ENCODE peak calls at places on chromosomes 5 and 9, in ten cellular contexts. One of them, this sample, is unnamed.

GRCh38 chr5:66494437-66494836 is 101.8 kb upstream of the MAST4 start:
- DNase-seq in kidney glomerular epithelial cell: no peak
- DNase-seq in neural crest cell: no peak
- DNase-seq in T-helper 1 cell: no peak
- DNase-seq in small intestine: no peak
- DNase-seq in fibroblast of the aortic adventitia: no peak
- DNase-seq in ovary: no peak
- DNase-seq in sciatic nerve: no peak
- DNase-seq in kidney tubule cell: no peak
- DNase-seq in activated CD8-positive, alpha-beta memory T cell treated with anti-CD3 and anti-CD28 coated beads, Interleukin-2, amount 10 ng/mL, durations not matched to agents 7 days and 5 days: no peak
- DNase-seq in this sample: no peak

GRCh38 chr5:167678457-167678856 is 613.0 kb upstream of the WWC1 start:
- DNase-seq in kidney glomerular epithelial cell: no peak
- DNase-seq in neural crest cell: no peak
- DNase-seq in T-helper 1 cell: no peak
- DNase-seq in small intestine: no peak
- DNase-seq in fibroblast of the aortic adventitia: no peak
- DNase-seq in ovary: no peak
- DNase-seq in sciatic nerve: no peak
- DNase-seq in kidney tubule cell: peak
- DNase-seq in activated CD8-positive, alpha-beta memory T cell treated with anti-CD3 and anti-CD28 coated beads, Interleukin-2, amount 10 ng/mL, durations not matched to agents 7 days and 5 days: no peak
- DNase-seq in this sample: no peak

GRCh38 chr9:96453625-96454024 is 3.7 kb downstream of the HABP4 start:
- DNase-seq in kidney glomerular epithelial cell: no peak
- DNase-seq in neural crest cell: no peak
- DNase-seq in T-helper 1 cell: no peak
- DNase-seq in small intestine: peak
- DNase-seq in fibroblast of the aortic adventitia: peak
- DNase-seq in ovary: no peak
- DNase-seq in sciatic nerve: no peak
- DNase-seq in kidney tubule cell: peak
- DNase-seq in activated CD8-positive, alpha-beta memory T cell treated with anti-CD3 and anti-CD28 coated beads, Interleukin-2, amount 10 ng/mL, durations not matched to agents 7 days and 5 days: no peak
- DNase-seq in this sample: peak

GRCh38 chr9:124779368-124780059 is 2.6 kb downstream of the OLFML2A start:
- DNase-seq in kidney glomerular epithelial cell: peak
- DNase-seq in neural crest cell: no peak
- DNase-seq in T-helper 1 cell: no peak
- DNase-seq in small intestine: no peak
- DNase-seq in fibroblast of the aortic adventitia: peak
- DNase-seq in ovary: peak
- DNase-seq in sciatic nerve: peak
- DNase-seq in kidney tubule cell: peak
- DNase-seq in activated CD8-positive, alpha-beta memory T cell treated with anti-CD3 and anti-CD28 coated beads, Interleukin-2, amount 10 ng/mL, durations not matched to agents 7 days and 5 days: peak
- DNase-seq in this sample: no peak

GRCh38 chr5:38745836-38746732 is 99.7 kb upstream of the OSMR start:
- DNase-seq in kidney glomerular epithelial cell: no peak
- DNase-seq in neural crest cell: no peak
- DNase-seq in T-helper 1 cell: no peak
- DNase-seq in small intestine: no peak
- DNase-seq in fibroblast of the aortic adventitia: no peak
- DNase-seq in ovary: no peak
- DNase-seq in sciatic nerve: no peak
- DNase-seq in kidney tubule cell: no peak
- DNase-seq in activated CD8-positive, alpha-beta memory T cell treated with anti-CD3 and anti-CD28 coated beads, Interleukin-2, amount 10 ng/mL, durations not matched to agents 7 days and 5 days: no peak
- DNase-seq in this sample: peak

GRCh38 chr5:169847519-169847918 is 132.8 kb downstream of the INSYN2B start:
- DNase-seq in kidney glomerular epithelial cell: no peak
- DNase-seq in neural crest cell: no peak
- DNase-seq in T-helper 1 cell: no peak
- DNase-seq in small intestine: no peak
- DNase-seq in fibroblast of the aortic adventitia: peak
- DNase-seq in ovary: no peak
- DNase-seq in sciatic nerve: no peak
- DNase-seq in kidney tubule cell: no peak
- DNase-seq in activated CD8-positive, alpha-beta memory T cell treated with anti-CD3 and anti-CD28 coated beads, Interleukin-2, amount 10 ng/mL, durations not matched to agents 7 days and 5 days: no peak
- DNase-seq in this sample: no peak

GRCh38 chr9:96122756-96123155 is 179.2 kb downstream of the HSD17B3 start:
- DNase-seq in kidney glomerular epithelial cell: peak
- DNase-seq in neural crest cell: no peak
- DNase-seq in T-helper 1 cell: no peak
- DNase-seq in small intestine: no peak
- DNase-seq in fibroblast of the aortic adventitia: peak
- DNase-seq in ovary: no peak
- DNase-seq in sciatic nerve: no peak
- DNase-seq in kidney tubule cell: peak
- DNase-seq in activated CD8-positive, alpha-beta memory T cell treated with anti-CD3 and anti-CD28 coated beads, Interleukin-2, amount 10 ng/mL, durations not matched to agents 7 days and 5 days: no peak
- DNase-seq in this sample: no peak

GRCh38 chr9:110008663-110009062 is 199.3 kb downstream of the C9orf152 start:
- DNase-seq in kidney glomerular epithelial cell: no peak
- DNase-seq in neural crest cell: no peak
- DNase-seq in T-helper 1 cell: no peak
- DNase-seq in small intestine: no peak
- DNase-seq in fibroblast of the aortic adventitia: no peak
- DNase-seq in ovary: no peak
- DNase-seq in sciatic nerve: no peak
- DNase-seq in kidney tubule cell: no peak
- DNase-seq in activated CD8-positive, alpha-beta memory T cell treated with anti-CD3 and anti-CD28 coated beads, Interleukin-2, amount 10 ng/mL, durations not matched to agents 7 days and 5 days: no peak
- DNase-seq in this sample: no peak

GRCh38 chr5:91956738-91957137 is 573.6 kb upstream of the ARRDC3 start:
- DNase-seq in kidney glomerular epithelial cell: no peak
- DNase-seq in neural crest cell: no peak
- DNase-seq in T-helper 1 cell: no peak
- DNase-seq in small intestine: no peak
- DNase-seq in fibroblast of the aortic adventitia: no peak
- DNase-seq in ovary: no peak
- DNase-seq in sciatic nerve: no peak
- DNase-seq in kidney tubule cell: no peak
- DNase-seq in activated CD8-positive, alpha-beta memory T cell treated with anti-CD3 and anti-CD28 coated beads, Interleukin-2, amount 10 ng/mL, durations not matched to agents 7 days and 5 days: no peak
- DNase-seq in this sample: no peak

GRCh38 chr5:61673007-61673735 is 341.1 kb downstream of the ZSWIM6 start:
- DNase-seq in kidney glomerular epithelial cell: peak
- DNase-seq in neural crest cell: no peak
- DNase-seq in T-helper 1 cell: no peak
- DNase-seq in small intestine: peak
- DNase-seq in fibroblast of the aortic adventitia: peak
- DNase-seq in ovary: no peak
- DNase-seq in sciatic nerve: no peak
- DNase-seq in kidney tubule cell: peak
- DNase-seq in activated CD8-positive, alpha-beta memory T cell treated with anti-CD3 and anti-CD28 coated beads, Interleukin-2, amount 10 ng/mL, durations not matched to agents 7 days and 5 days: no peak
- DNase-seq in this sample: no peak

GRCh38 chr5:142104491-142104890 is 4.1 kb upstream of the NDFIP1 start:
- DNase-seq in kidney glomerular epithelial cell: no peak
- DNase-seq in neural crest cell: no peak
- DNase-seq in T-helper 1 cell: peak
- DNase-seq in small intestine: peak
- DNase-seq in fibroblast of the aortic adventitia: no peak
- DNase-seq in ovary: no peak
- DNase-seq in sciatic nerve: no peak
- DNase-seq in kidney tubule cell: no peak
- DNase-seq in activated CD8-positive, alpha-beta memory T cell treated with anti-CD3 and anti-CD28 coated beads, Interleukin-2, amount 10 ng/mL, durations not matched to agents 7 days and 5 days: peak
- DNase-seq in this sample: no peak

GRCh38 chr5:39998518-39998917 is 573.7 kb upstream of the DAB2 start:
- DNase-seq in kidney glomerular epithelial cell: no peak
- DNase-seq in neural crest cell: no peak
- DNase-seq in T-helper 1 cell: no peak
- DNase-seq in small intestine: no peak
- DNase-seq in fibroblast of the aortic adventitia: no peak
- DNase-seq in ovary: no peak
- DNase-seq in sciatic nerve: no peak
- DNase-seq in kidney tubule cell: no peak
- DNase-seq in activated CD8-positive, alpha-beta memory T cell treated with anti-CD3 and anti-CD28 coated beads, Interleukin-2, amount 10 ng/mL, durations not matched to agents 7 days and 5 days: no peak
- DNase-seq in this sample: no peak

GRCh38 chr9:99779277-99779676 is 42.4 kb upstream of the NR4A3 start:
- DNase-seq in kidney glomerular epithelial cell: no peak
- DNase-seq in neural crest cell: no peak
- DNase-seq in T-helper 1 cell: no peak
- DNase-seq in small intestine: no peak
- DNase-seq in fibroblast of the aortic adventitia: no peak
- DNase-seq in ovary: no peak
- DNase-seq in sciatic nerve: no peak
- DNase-seq in kidney tubule cell: no peak
- DNase-seq in activated CD8-positive, alpha-beta memory T cell treated with anti-CD3 and anti-CD28 coated beads, Interleukin-2, amount 10 ng/mL, durations not matched to agents 7 days and 5 days: no peak
- DNase-seq in this sample: no peak

GRCh38 chr5:131068893-131069643 is 96.0 kb downstream of the HINT1 start:
- DNase-seq in kidney glomerular epithelial cell: no peak
- DNase-seq in neural crest cell: no peak
- DNase-seq in T-helper 1 cell: peak
- DNase-seq in small intestine: peak
- DNase-seq in fibroblast of the aortic adventitia: no peak
- DNase-seq in ovary: no peak
- DNase-seq in sciatic nerve: no peak
- DNase-seq in kidney tubule cell: no peak
- DNase-seq in activated CD8-positive, alpha-beta memory T cell treated with anti-CD3 and anti-CD28 coated beads, Interleukin-2, amount 10 ng/mL, durations not matched to agents 7 days and 5 days: peak
- DNase-seq in this sample: peak

GRCh38 chr5:158877124-158877581 is 222.6 kb downstream of the EBF1 start:
- DNase-seq in kidney glomerular epithelial cell: no peak
- DNase-seq in neural crest cell: no peak
- DNase-seq in T-helper 1 cell: no peak
- DNase-seq in small intestine: no peak
- DNase-seq in fibroblast of the aortic adventitia: peak
- DNase-seq in ovary: no peak
- DNase-seq in sciatic nerve: no peak
- DNase-seq in kidney tubule cell: no peak
- DNase-seq in activated CD8-positive, alpha-beta memory T cell treated with anti-CD3 and anti-CD28 coated beads, Interleukin-2, amount 10 ng/mL, durations not matched to agents 7 days and 5 days: no peak
- DNase-seq in this sample: no peak

GRCh38 chr9:61673664-61674381 is 484.0 kb downstream of the SPATA31A7 start:
- DNase-seq in kidney glomerular epithelial cell: no peak
- DNase-seq in neural crest cell: no peak
- DNase-seq in T-helper 1 cell: no peak
- DNase-seq in small intestine: no peak
- DNase-seq in fibroblast of the aortic adventitia: no peak
- DNase-seq in ovary: no peak
- DNase-seq in sciatic nerve: peak
- DNase-seq in kidney tubule cell: no peak
- DNase-seq in activated CD8-positive, alpha-beta memory T cell treated with anti-CD3 and anti-CD28 coated beads, Interleukin-2, amount 10 ng/mL, durations not matched to agents 7 days and 5 days: no peak
- DNase-seq in this sample: no peak

GRCh38 chr5:107671742-107672211 is 1.0 kb upstream of the EFNA5 start:
- DNase-seq in kidney glomerular epithelial cell: peak
- DNase-seq in neural crest cell: peak
- DNase-seq in T-helper 1 cell: no peak
- DNase-seq in small intestine: peak
- DNase-seq in fibroblast of the aortic adventitia: peak
- DNase-seq in ovary: no peak
- DNase-seq in sciatic nerve: peak
- DNase-seq in kidney tubule cell: peak
- DNase-seq in activated CD8-positive, alpha-beta memory T cell treated with anti-CD3 and anti-CD28 coated beads, Interleukin-2, amount 10 ng/mL, durations not matched to agents 7 days and 5 days: no peak
- DNase-seq in this sample: no peak

GRCh38 chr9:76741524-76741923 is 22.7 kb upstream of the PCA3 start:
- DNase-seq in kidney glomerular epithelial cell: no peak
- DNase-seq in neural crest cell: no peak
- DNase-seq in T-helper 1 cell: no peak
- DNase-seq in small intestine: no peak
- DNase-seq in fibroblast of the aortic adventitia: no peak
- DNase-seq in ovary: no peak
- DNase-seq in sciatic nerve: no peak
- DNase-seq in kidney tubule cell: no peak
- DNase-seq in activated CD8-positive, alpha-beta memory T cell treated with anti-CD3 and anti-CD28 coated beads, Interleukin-2, amount 10 ng/mL, durations not matched to agents 7 days and 5 days: no peak
- DNase-seq in this sample: no peak

GRCh38 chr9:71795097-71795807 is 26.9 kb upstream of the CEMIP2 start:
- DNase-seq in kidney glomerular epithelial cell: peak
- DNase-seq in neural crest cell: no peak
- DNase-seq in T-helper 1 cell: no peak
- DNase-seq in small intestine: peak
- DNase-seq in fibroblast of the aortic adventitia: no peak
- DNase-seq in ovary: no peak
- DNase-seq in sciatic nerve: no peak
- DNase-seq in kidney tubule cell: peak
- DNase-seq in activated CD8-positive, alpha-beta memory T cell treated with anti-CD3 and anti-CD28 coated beads, Interleukin-2, amount 10 ng/mL, durations not matched to agents 7 days and 5 days: no peak
- DNase-seq in this sample: no peak

GRCh38 chr5:44332360-44332971 is 56.8 kb downstream of the FGF10 start:
- DNase-seq in kidney glomerular epithelial cell: peak
- DNase-seq in neural crest cell: no peak
- DNase-seq in T-helper 1 cell: no peak
- DNase-seq in small intestine: no peak
- DNase-seq in fibroblast of the aortic adventitia: peak
- DNase-seq in ovary: no peak
- DNase-seq in sciatic nerve: no peak
- DNase-seq in kidney tubule cell: peak
- DNase-seq in activated CD8-positive, alpha-beta memory T cell treated with anti-CD3 and anti-CD28 coated beads, Interleukin-2, amount 10 ng/mL, durations not matched to agents 7 days and 5 days: no peak
- DNase-seq in this sample: no peak

GRCh38 chr9:134707731-134708671 is 66.4 kb downstream of the COL5A1 start:
- DNase-seq in kidney glomerular epithelial cell: no peak
- DNase-seq in neural crest cell: no peak
- DNase-seq in T-helper 1 cell: no peak
- DNase-seq in small intestine: no peak
- DNase-seq in fibroblast of the aortic adventitia: no peak
- DNase-seq in ovary: no peak
- DNase-seq in sciatic nerve: no peak
- DNase-seq in kidney tubule cell: no peak
- DNase-seq in activated CD8-positive, alpha-beta memory T cell treated with anti-CD3 and anti-CD28 coated beads, Interleukin-2, amount 10 ng/mL, durations not matched to agents 7 days and 5 days: no peak
- DNase-seq in this sample: no peak

GRCh38 chr9:79028101-79028500 is 543.7 kb upstream of the TLE4 start:
- DNase-seq in kidney glomerular epithelial cell: peak
- DNase-seq in neural crest cell: no peak
- DNase-seq in T-helper 1 cell: no peak
- DNase-seq in small intestine: no peak
- DNase-seq in fibroblast of the aortic adventitia: peak
- DNase-seq in ovary: no peak
- DNase-seq in sciatic nerve: no peak
- DNase-seq in kidney tubule cell: peak
- DNase-seq in activated CD8-positive, alpha-beta memory T cell treated with anti-CD3 and anti-CD28 coated beads, Interleukin-2, amount 10 ng/mL, durations not matched to agents 7 days and 5 days: no peak
- DNase-seq in this sample: no peak

GRCh38 chr5:154478224-154478565 is at the start of gene HAND1:
- DNase-seq in kidney glomerular epithelial cell: no peak
- DNase-seq in neural crest cell: peak
- DNase-seq in T-helper 1 cell: no peak
- DNase-seq in small intestine: peak
- DNase-seq in fibroblast of the aortic adventitia: no peak
- DNase-seq in ovary: no peak
- DNase-seq in sciatic nerve: peak
- DNase-seq in kidney tubule cell: peak
- DNase-seq in activated CD8-positive, alpha-beta memory T cell treated with anti-CD3 and anti-CD28 coated beads, Interleukin-2, amount 10 ng/mL, durations not matched to agents 7 days and 5 days: no peak
- DNase-seq in this sample: no peak

GRCh38 chr5:150642567-150642927 is 2.1 kb downstream of the SYNPO start:
- DNase-seq in kidney glomerular epithelial cell: peak
- DNase-seq in neural crest cell: no peak
- DNase-seq in T-helper 1 cell: no peak
- DNase-seq in small intestine: no peak
- DNase-seq in fibroblast of the aortic adventitia: peak
- DNase-seq in ovary: peak
- DNase-seq in sciatic nerve: peak
- DNase-seq in kidney tubule cell: peak
- DNase-seq in activated CD8-positive, alpha-beta memory T cell treated with anti-CD3 and anti-CD28 coated beads, Interleukin-2, amount 10 ng/mL, durations not matched to agents 7 days and 5 days: no peak
- DNase-seq in this sample: no peak

GRCh38 chr5:168843998-168844374 is 264.8 kb upstream of the PANK3 start:
- DNase-seq in kidney glomerular epithelial cell: no peak
- DNase-seq in neural crest cell: no peak
- DNase-seq in T-helper 1 cell: no peak
- DNase-seq in small intestine: no peak
- DNase-seq in fibroblast of the aortic adventitia: no peak
- DNase-seq in ovary: no peak
- DNase-seq in sciatic nerve: no peak
- DNase-seq in kidney tubule cell: no peak
- DNase-seq in activated CD8-positive, alpha-beta memory T cell treated with anti-CD3 and anti-CD28 coated beads, Interleukin-2, amount 10 ng/mL, durations not matched to agents 7 days and 5 days: no peak
- DNase-seq in this sample: no peak

GRCh38 chr9:110801426-110801825 is 132.8 kb downstream of the MUSK start:
- DNase-seq in kidney glomerular epithelial cell: no peak
- DNase-seq in neural crest cell: no peak
- DNase-seq in T-helper 1 cell: no peak
- DNase-seq in small intestine: no peak
- DNase-seq in fibroblast of the aortic adventitia: peak
- DNase-seq in ovary: no peak
- DNase-seq in sciatic nerve: no peak
- DNase-seq in kidney tubule cell: no peak
- DNase-seq in activated CD8-positive, alpha-beta memory T cell treated with anti-CD3 and anti-CD28 coated beads, Interleukin-2, amount 10 ng/mL, durations not matched to agents 7 days and 5 days: no peak
- DNase-seq in this sample: no peak

GRCh38 chr9:76873056-76873792 is 32.7 kb downstream of the PRUNE2 start:
- DNase-seq in kidney glomerular epithelial cell: no peak
- DNase-seq in neural crest cell: peak
- DNase-seq in T-helper 1 cell: no peak
- DNase-seq in small intestine: no peak
- DNase-seq in fibroblast of the aortic adventitia: peak
- DNase-seq in ovary: no peak
- DNase-seq in sciatic nerve: no peak
- DNase-seq in kidney tubule cell: no peak
- DNase-seq in activated CD8-positive, alpha-beta memory T cell treated with anti-CD3 and anti-CD28 coated beads, Interleukin-2, amount 10 ng/mL, durations not matched to agents 7 days and 5 days: no peak
- DNase-seq in this sample: peak

GRCh38 chr5:134554319-134555222 is 29.1 kb downstream of the JADE2 start:
- DNase-seq in kidney glomerular epithelial cell: peak
- DNase-seq in neural crest cell: no peak
- DNase-seq in T-helper 1 cell: peak
- DNase-seq in small intestine: peak
- DNase-seq in fibroblast of the aortic adventitia: peak
- DNase-seq in ovary: peak
- DNase-seq in sciatic nerve: no peak
- DNase-seq in kidney tubule cell: peak
- DNase-seq in activated CD8-positive, alpha-beta memory T cell treated with anti-CD3 and anti-CD28 coated beads, Interleukin-2, amount 10 ng/mL, durations not matched to agents 7 days and 5 days: peak
- DNase-seq in this sample: no peak

This sample was measured in putamen.